ENCODE peak calls at places on chromosomes 2 and 18, in seven cellular contexts. One of them, this sample, is unnamed. For H3K4me1 and H3K36me3, the result is how much of the 10 kb centered on the place peaks cover.

GRCh38 chr18:9101730-9102390 is 639 bp upstream of the NDUFV2 start:
- DNase-seq in Panc1: no peak
- DNase-seq in esophagus squamous epithelium: no peak
- DNase-seq in A673: no peak
- DNase-seq in OCI-LY7: peak
- DNase-seq in right lobe of liver: no peak
- DNase-seq in mammary epithelial cell: peak
- DNase-seq in this sample: no peak

GRCh38 chr2:132876745-132877391 is 206.9 kb upstream of the LYPD1 start:
- DNase-seq in Panc1: no peak
- DNase-seq in esophagus squamous epithelium: no peak
- DNase-seq in A673: no peak
- DNase-seq in OCI-LY7: no peak
- DNase-seq in right lobe of liver: no peak
- DNase-seq in mammary epithelial cell: no peak
- DNase-seq in this sample: no peak

GRCh38 chr2:133039531-133039930 is 369.5 kb upstream of the LYPD1 start:
- DNase-seq in Panc1: no peak
- DNase-seq in esophagus squamous epithelium: no peak
- DNase-seq in A673: no peak
- DNase-seq in OCI-LY7: no peak
- DNase-seq in right lobe of liver: no peak
- DNase-seq in mammary epithelial cell: no peak
- DNase-seq in this sample: no peak

GRCh38 chr2:101435011-101435862 is 39.7 kb downstream of the RFX8 start:
- DNase-seq in Panc1: no peak
- DNase-seq in esophagus squamous epithelium: no peak
- DNase-seq in A673: no peak
- DNase-seq in OCI-LY7: no peak
- DNase-seq in right lobe of liver: no peak
- DNase-seq in mammary epithelial cell: no peak
- DNase-seq in this sample: no peak

GRCh38 chr2:160063266-160063665 is 851 bp upstream of the PLA2R1 start:
- DNase-seq in Panc1: no peak
- DNase-seq in esophagus squamous epithelium: no peak
- DNase-seq in A673: no peak
- DNase-seq in OCI-LY7: no peak
- DNase-seq in right lobe of liver: no peak
- DNase-seq in mammary epithelial cell: no peak
- DNase-seq in this sample: no peak

GRCh38 chr2:127439343-127439742 is 21.1 kb downstream of the PROC start:
- DNase-seq in Panc1: no peak
- DNase-seq in esophagus squamous epithelium: no peak
- DNase-seq in A673: no peak
- DNase-seq in OCI-LY7: no peak
- DNase-seq in right lobe of liver: no peak
- DNase-seq in mammary epithelial cell: no peak
- DNase-seq in this sample: no peak

GRCh38 chr2:217204358-217204757 is 344.5 kb upstream of the TNP1 start:
- DNase-seq in Panc1: no peak
- DNase-seq in esophagus squamous epithelium: no peak
- DNase-seq in A673: no peak
- DNase-seq in OCI-LY7: no peak
- DNase-seq in right lobe of liver: no peak
- DNase-seq in mammary epithelial cell: peak
- DNase-seq in this sample: no peak

GRCh38 chr18:23133860-23134779 is 1.2 kb upstream of the CABLES1 start:
- DNase-seq in Panc1: no peak
- DNase-seq in esophagus squamous epithelium: no peak
- DNase-seq in A673: peak
- DNase-seq in OCI-LY7: peak
- DNase-seq in right lobe of liver: peak
- DNase-seq in mammary epithelial cell: peak
- DNase-seq in this sample: peak

GRCh38 chr2:223383315-223383714 is 218.8 kb downstream of the SCG2 start:
- DNase-seq in Panc1: no peak
- DNase-seq in esophagus squamous epithelium: no peak
- DNase-seq in A673: no peak
- DNase-seq in OCI-LY7: no peak
- DNase-seq in right lobe of liver: no peak
- DNase-seq in mammary epithelial cell: no peak
- DNase-seq in this sample: no peak

GRCh38 chr2:191678437-191679110 is 638 bp downstream of the NABP1 start:
- DNase-seq in Panc1: no peak
- DNase-seq in esophagus squamous epithelium: no peak
- DNase-seq in A673: peak
- DNase-seq in OCI-LY7: peak
- DNase-seq in right lobe of liver: peak
- DNase-seq in mammary epithelial cell: peak
- DNase-seq in this sample: peak

GRCh38 chr2:111205774-111206173 is 85.1 kb downstream of the BCL2L11 start:
- DNase-seq in Panc1: no peak
- DNase-seq in esophagus squamous epithelium: no peak
- DNase-seq in A673: no peak
- DNase-seq in OCI-LY7: no peak
- DNase-seq in right lobe of liver: no peak
- DNase-seq in mammary epithelial cell: no peak
- DNase-seq in this sample: no peak

GRCh38 chr2:234374671-234375245 is 122.1 kb downstream of the ARL4C start:
- DNase-seq in Panc1: no peak
- DNase-seq in esophagus squamous epithelium: no peak
- DNase-seq in A673: no peak
- DNase-seq in OCI-LY7: no peak
- DNase-seq in right lobe of liver: no peak
- DNase-seq in mammary epithelial cell: peak
- DNase-seq in this sample: no peak

GRCh38 chr2:190470256-190470826 is 62.2 kb downstream of the MFSD6 start:
- DNase-seq in Panc1: no peak
- DNase-seq in esophagus squamous epithelium: no peak
- DNase-seq in A673: no peak
- DNase-seq in OCI-LY7: no peak
- DNase-seq in right lobe of liver: no peak
- DNase-seq in mammary epithelial cell: no peak
- DNase-seq in this sample: no peak

GRCh38 chr2:217099561-217099960 is 239.7 kb upstream of the TNP1 start:
- DNase-seq in Panc1: no peak
- DNase-seq in esophagus squamous epithelium: no peak
- DNase-seq in A673: peak
- DNase-seq in OCI-LY7: no peak
- DNase-seq in right lobe of liver: no peak
- DNase-seq in mammary epithelial cell: no peak
- DNase-seq in this sample: no peak

GRCh38 chr2:27095745-27096651 is 9.4 kb downstream of the KHK start:
- DNase-seq in Panc1: no peak
- DNase-seq in esophagus squamous epithelium: no peak
- DNase-seq in A673: peak
- DNase-seq in OCI-LY7: peak
- DNase-seq in right lobe of liver: peak
- DNase-seq in mammary epithelial cell: peak
- DNase-seq in this sample: peak

GRCh38 chr18:74450626-74451025 is 6.5 kb downstream of the DIPK1C start:
- DNase-seq in Panc1: no peak
- DNase-seq in esophagus squamous epithelium: no peak
- DNase-seq in A673: no peak
- DNase-seq in OCI-LY7: no peak
- DNase-seq in right lobe of liver: no peak
- DNase-seq in mammary epithelial cell: no peak
- DNase-seq in this sample: no peak

GRCh38 chr2:69943841-69944604 is 17.4 kb downstream of the ASPRV1 start:
- DNase-seq in Panc1: no peak
- DNase-seq in esophagus squamous epithelium: no peak
- DNase-seq in A673: no peak
- DNase-seq in OCI-LY7: no peak
- DNase-seq in right lobe of liver: no peak
- DNase-seq in mammary epithelial cell: no peak
- DNase-seq in this sample: no peak

GRCh38 chr2:5692561-5693287 is 540 bp downstream of the SOX11 start:
- DNase-seq in Panc1: no peak
- DNase-seq in esophagus squamous epithelium: no peak
- DNase-seq in A673: peak
- DNase-seq in OCI-LY7: no peak
- DNase-seq in right lobe of liver: no peak
- DNase-seq in mammary epithelial cell: no peak
- DNase-seq in this sample: no peak

GRCh38 chr2:45793564-45793963 is 142.1 kb downstream of the PRKCE start:
- DNase-seq in Panc1: no peak
- DNase-seq in esophagus squamous epithelium: no peak
- DNase-seq in A673: no peak
- DNase-seq in OCI-LY7: no peak
- DNase-seq in right lobe of liver: no peak
- DNase-seq in mammary epithelial cell: no peak
- DNase-seq in this sample: no peak

GRCh38 chr2:208407667-208408066 is 1.1 kb downstream of the PTH2R start:
- DNase-seq in Panc1: no peak
- DNase-seq in esophagus squamous epithelium: no peak
- DNase-seq in A673: peak
- DNase-seq in OCI-LY7: no peak
- DNase-seq in right lobe of liver: no peak
- DNase-seq in mammary epithelial cell: no peak
- DNase-seq in this sample: no peak

GRCh38 chr18:54387631-54388030 is 29.9 kb downstream of the C18orf54 start:
- DNase-seq in Panc1: no peak
- DNase-seq in esophagus squamous epithelium: no peak
- DNase-seq in A673: no peak
- DNase-seq in OCI-LY7: no peak
- DNase-seq in right lobe of liver: no peak
- DNase-seq in mammary epithelial cell: no peak
- DNase-seq in this sample: no peak

GRCh38 chr2:216221806-216222205 is 112.7 kb downstream of the XRCC5 start:
- DNase-seq in Panc1: no peak
- DNase-seq in esophagus squamous epithelium: no peak
- DNase-seq in A673: peak
- DNase-seq in OCI-LY7: no peak
- DNase-seq in right lobe of liver: no peak
- DNase-seq in mammary epithelial cell: peak
- DNase-seq in this sample: no peak

GRCh38 chr2:64036343-64036742 is 17.1 kb upstream of the VPS54 start:
- DNase-seq in Panc1: peak
- DNase-seq in esophagus squamous epithelium: no peak
- DNase-seq in A673: no peak
- DNase-seq in OCI-LY7: no peak
- DNase-seq in right lobe of liver: no peak
- DNase-seq in mammary epithelial cell: peak
- DNase-seq in this sample: no peak

GRCh38 chr2:148719941-148720436 is 75.4 kb downstream of the EPC2 start:
- DNase-seq in Panc1: no peak
- DNase-seq in esophagus squamous epithelium: no peak
- DNase-seq in A673: no peak
- DNase-seq in OCI-LY7: no peak
- DNase-seq in right lobe of liver: no peak
- DNase-seq in mammary epithelial cell: no peak
- DNase-seq in this sample: peak
- H3K4me1 ChIP-seq in Panc1: under half
- H3K4me1 ChIP-seq in esophagus squamous epithelium: under half
- H3K4me1 ChIP-seq in A673: under half
- H3K4me1 ChIP-seq in OCI-LY7: under half
- H3K4me1 ChIP-seq in right lobe of liver: under half
- H3K4me1 ChIP-seq in mammary epithelial cell: under half
- H3K4me1 ChIP-seq in this sample: under half

DNA sequence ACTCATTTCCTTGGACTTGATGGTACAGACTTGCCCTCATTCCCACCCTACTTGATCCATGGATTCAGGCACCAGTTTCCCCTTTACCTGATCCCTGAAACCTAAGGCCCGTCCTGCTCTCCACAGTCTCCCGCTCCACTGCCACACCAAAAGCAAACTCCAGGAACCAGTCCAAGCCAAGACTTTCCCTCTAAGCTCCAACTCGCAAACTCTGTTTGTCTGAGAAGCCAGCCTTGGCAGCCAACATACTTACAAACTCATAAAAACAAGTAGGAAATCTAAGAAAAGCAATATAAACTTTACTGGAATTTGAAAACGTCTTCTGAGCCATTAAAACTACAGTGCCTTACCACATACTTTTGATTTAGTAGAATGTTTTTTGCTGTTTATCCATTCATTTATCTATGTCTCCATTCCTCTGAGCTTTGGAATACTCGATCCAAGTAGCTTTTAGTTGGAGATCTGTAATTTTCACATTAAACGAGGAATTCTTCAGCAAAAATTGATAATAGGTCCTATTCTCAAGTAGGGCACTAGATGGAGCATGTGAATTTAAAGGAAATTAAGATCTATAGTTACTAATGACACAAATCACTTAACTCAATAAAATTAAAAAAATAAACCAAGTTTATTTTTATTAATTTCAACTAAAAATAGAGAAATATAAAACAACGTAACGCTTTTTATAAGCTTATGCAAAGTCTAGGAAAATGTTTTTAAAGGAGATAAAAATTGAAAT is 199.7 kb downstream of the MYO3B start:
- DNase-seq in Panc1: no peak
- DNase-seq in esophagus squamous epithelium: no peak
- DNase-seq in A673: no peak
- DNase-seq in OCI-LY7: no peak
- DNase-seq in right lobe of liver: no peak
- DNase-seq in mammary epithelial cell: no peak
- DNase-seq in this sample: no peak
- TF ChIP-seq CTCF in Panc1: peak
- TF ChIP-seq CTCF in esophagus squamous epithelium: no peak
- TF ChIP-seq CTCF in A673: peak
- TF ChIP-seq CTCF in OCI-LY7: peak
- TF ChIP-seq CTCF in right lobe of liver: no peak
- TF ChIP-seq CTCF in mammary epithelial cell: no peak
- TF ChIP-seq CTCF in this sample: no peak

GRCh38 chr2:96616535-96616934 is 21.6 kb downstream of the KANSL3 start:
- DNase-seq in Panc1: no peak
- DNase-seq in esophagus squamous epithelium: no peak
- DNase-seq in A673: no peak
- DNase-seq in OCI-LY7: no peak
- DNase-seq in right lobe of liver: no peak
- DNase-seq in mammary epithelial cell: no peak
- DNase-seq in this sample: no peak
- H3K36me3 ChIP-seq in Panc1: under half
- H3K36me3 ChIP-seq in esophagus squamous epithelium: under half
- H3K36me3 ChIP-seq in A673: half or more
- H3K36me3 ChIP-seq in OCI-LY7: half or more
- H3K36me3 ChIP-seq in right lobe of liver: under half
- H3K36me3 ChIP-seq in mammary epithelial cell: under half
- H3K36me3 ChIP-seq in this sample: half or more

GRCh38 chr2:36582556-36583350 is 15.2 kb downstream of the FEZ2 start:
- DNase-seq in Panc1: no peak
- DNase-seq in esophagus squamous epithelium: no peak
- DNase-seq in A673: no peak
- DNase-seq in OCI-LY7: no peak
- DNase-seq in right lobe of liver: no peak
- DNase-seq in mammary epithelial cell: no peak
- DNase-seq in this sample: no peak
- H3K4me1 ChIP-seq in Panc1: under half
- H3K4me1 ChIP-seq in esophagus squamous epithelium: under half
- H3K4me1 ChIP-seq in A673: under half
- H3K4me1 ChIP-seq in OCI-LY7: under half
- H3K4me1 ChIP-seq in right lobe of liver: under half
- H3K4me1 ChIP-seq in mammary epithelial cell: under half
- H3K4me1 ChIP-seq in this sample: under half

GRCh38 chr2:42274872-42275271 is 86.1 kb downstream of the COX7A2L start:
- DNase-seq in Panc1: no peak
- DNase-seq in esophagus squamous epithelium: no peak
- DNase-seq in A673: peak
- DNase-seq in OCI-LY7: no peak
- DNase-seq in right lobe of liver: no peak
- DNase-seq in mammary epithelial cell: no peak
- DNase-seq in this sample: no peak
- TF ChIP-seq CTCF in Panc1: peak
- TF ChIP-seq CTCF in esophagus squamous epithelium: no peak
- TF ChIP-seq CTCF in A673: peak
- TF ChIP-seq CTCF in OCI-LY7: no peak
- TF ChIP-seq CTCF in right lobe of liver: no peak
- TF ChIP-seq CTCF in mammary epithelial cell: no peak
- TF ChIP-seq CTCF in this sample: no peak

GRCh38 chr2:28413152-28413895 is 20.7 kb downstream of the FOSL2 start:
- DNase-seq in Panc1: no peak
- DNase-seq in esophagus squamous epithelium: no peak
- DNase-seq in A673: no peak
- DNase-seq in OCI-LY7: no peak
- DNase-seq in right lobe of liver: no peak
- DNase-seq in mammary epithelial cell: no peak
- DNase-seq in this sample: no peak
- H3K36me3 ChIP-seq in Panc1: under half
- H3K36me3 ChIP-seq in esophagus squamous epithelium: half or more
- H3K36me3 ChIP-seq in A673: under half
- H3K36me3 ChIP-seq in OCI-LY7: under half
- H3K36me3 ChIP-seq in right lobe of liver: half or more
- H3K36me3 ChIP-seq in mammary epithelial cell: under half
- H3K36me3 ChIP-seq in this sample: half or more

This sample was measured in lower lobe of right lung.